ENCODE peak calls at places on chromosomes 7 and 10, in six cellular contexts. B is CD4-positive, alpha-beta T cell; D is cardiac fibroblast; I is prostate gland; Q is PC-9; M is endodermal cell. P is an unnamed sample.

GRCh38 chr10:12777840-12778585 is 223.5 kb downstream of the CCDC3 start:
- DNase-seq in I (no peak), M (no peak), D (no peak), Q (no peak), B (no peak), P (no peak)

GRCh38 chr7:55396386-55396785 is 31.2 kb downstream of the LANCL2 start:
- DNase-seq in B (no peak), I (no peak), M (no peak), Q (no peak), D (no peak), P (no peak)

GRCh38 chr10:110436554-110437350 is 61.0 kb upstream of the DUSP5 start:
- DNase-seq in I (no peak), M (no peak), D (no peak), B (peak; percentile 14), Q (no peak), P (no peak)

GRCh38 chr10:110426294-110427153 is 71.2 kb upstream of the DUSP5 start:
- DNase-seq in Q (no peak), M (no peak), B (no peak), D (peak; percentile 93), I (no peak), P (peak; percentile 92)

GRCh38 chr10:64075604-64076003 is 554.4 kb downstream of the REEP3 start:
- DNase-seq in Q (no peak), M (no peak), D (no peak), I (no peak), B (no peak), P (no peak)

GRCh38 chr7:155229548-155230168 is 68.0 kb upstream of the INSIG1 start:
- DNase-seq in B (no peak), D (no peak), I (no peak), Q (no peak), M (no peak), P (no peak)

GRCh38 chr10:60591119-60591518 is 187.2 kb upstream of the CDK1 start:
- DNase-seq in M (no peak), I (no peak), Q (no peak), D (no peak), B (no peak), P (no peak)

GRCh38 chr10:42975005-42975493 is 101.8 kb upstream of the RET start:
- DNase-seq in Q (no peak), B (no peak), I (no peak), D (no peak), M (peak; percentile 41), P (peak; percentile 83)

GRCh38 chr10:70515035-70515702 is 36.6 kb downstream of the PALD1 start:
- DNase-seq in I (no peak), Q (no peak), B (no peak), M (no peak), D (no peak), P (no peak)

GRCh38 chr7:31487476-31487875 is 26.4 kb upstream of the ITPRID1 start:
- DNase-seq in B (no peak), M (no peak), I (no peak), D (no peak), Q (no peak), P (no peak)

GRCh38 chr10:20858292-20859124 is 38.6 kb downstream of the NEBL start:
- DNase-seq in Q (peak; percentile 55), M (no peak), D (peak; percentile 73), B (no peak), I (no peak), P (no peak)

GRCh38 chr7:75658369-75658768 is 80.4 kb downstream of the HIP1 start:
- DNase-seq in B (no peak), D (peak; percentile 33), Q (no peak), I (no peak), M (no peak), P (peak; percentile 87)

GRCh38 chr7:152136623-152137022 is 111.1 kb downstream of the GALNT11 start:
- DNase-seq in I (no peak), D (peak; percentile 65), B (no peak), Q (no peak), M (no peak), P (no peak)

GRCh38 chr7:98163704-98164478 is 47.3 kb upstream of the BHLHA15 start:
- DNase-seq in B (no peak), D (peak; percentile 61), Q (peak; percentile 92), I (peak; percentile 47), M (no peak), P (no peak)

GRCh38 chr10:99698504-99699080 is 33.3 kb downstream of the COX15 start:
- DNase-seq in I (no peak), M (peak; percentile 44), Q (no peak), B (no peak), D (no peak), P (no peak)

GRCh38 chr7:77685219-77685618 is 11.0 kb upstream of the RSBN1L start:
- DNase-seq in B (no peak), D (peak; percentile 23), M (peak; percentile 56), I (peak; percentile 86), Q (peak; percentile 81), P (no peak)

GRCh38 chr7:32330602-32331001 is 159.6 kb downstream of the LSM5 start:
- DNase-seq in I (no peak), M (no peak), B (no peak), D (no peak), Q (no peak), P (no peak)

GRCh38 chr7:91342402-91342801 is 78.2 kb downstream of the FZD1 start:
- DNase-seq in Q (no peak), B (no peak), I (no peak), M (no peak), D (no peak), P (no peak)

GRCh38 chr7:194257-194995 is 2.1 kb downstream of the FAM20C start:
- DNase-seq in M (peak; percentile 70), D (peak; percentile 50), I (no peak), B (no peak), Q (peak; percentile 82), P (no peak)

GRCh38 chr10:60898372-60898771 is 45.6 kb downstream of the RHOBTB1 start:
- DNase-seq in D (no peak), I (no peak), B (no peak), M (no peak), Q (peak; percentile 26), P (no peak)

GRCh38 chr7:103080923-103081322 is 6.0 kb downstream of the ARMC10 start:
- DNase-seq in D (no peak), M (no peak), I (no peak), Q (no peak), B (no peak), P (no peak)

GRCh38 chr7:79282051-79282694 is 171.3 kb downstream of the MAGI2 start:
- DNase-seq in Q (no peak), I (no peak), B (no peak), D (peak; percentile 87), M (no peak), P (no peak)

GRCh38 chr7:155011081-155011480 is 8.2 kb upstream of the PAXIP1 start:
- DNase-seq in Q (no peak), B (no peak), I (no peak), M (no peak), D (no peak), P (no peak)

GRCh38 chr10:92574545-92575377 is 868 bp upstream of the IDE start:
- DNase-seq in Q (peak; percentile 36), B (no peak), D (peak; percentile 67), I (no peak), M (no peak), P (no peak)

GRCh38 chr7:115965241-115965640 is 65.3 kb downstream of the TFEC start:
- DNase-seq in Q (no peak), M (no peak), I (no peak), B (no peak), D (no peak), P (no peak)

GRCh38 chr10:73997806-73998622 is at the start of gene VCL:
- DNase-seq in I (peak; percentile 99), D (peak; percentile 99), M (peak; percentile 100), B (peak; percentile 95), Q (peak; percentile 93), P (peak; percentile 100)

GRCh38 chr7:29488977-29489376 is 74.7 kb upstream of the PRR15 start:
- DNase-seq in Q (peak; percentile 82), I (no peak), B (no peak), D (peak; percentile 96), M (no peak), P (no peak)

GRCh38 chr10:17375936-17376584 is 78.3 kb downstream of the ST8SIA6 start:
- DNase-seq in I (no peak), M (peak; percentile 83), B (no peak), Q (no peak), D (peak; percentile 33), P (no peak)

DNA sequence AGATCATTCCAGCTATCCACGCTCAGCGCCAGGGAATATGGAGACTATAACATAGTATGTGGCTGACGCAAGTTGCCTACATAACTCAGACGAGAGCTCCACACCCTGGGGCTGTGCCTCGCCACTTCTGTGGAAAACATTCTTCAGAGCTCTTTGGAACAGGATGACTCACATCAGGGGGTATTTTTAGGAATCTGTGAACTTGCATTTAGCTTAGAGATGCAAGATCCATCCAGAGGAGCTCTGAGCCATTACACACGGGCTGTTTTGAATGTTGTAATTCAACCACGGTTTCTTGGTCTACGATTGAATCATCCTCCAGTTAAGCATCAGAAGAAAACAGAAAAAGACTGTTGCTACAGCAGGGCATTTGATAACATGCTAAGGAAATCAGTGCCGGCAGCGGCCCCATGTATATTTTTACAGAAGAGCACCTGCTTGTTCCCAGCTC is 481.4 kb upstream of the AKR1E2 start:
- DNase-seq in I (no peak), D (peak; percentile 100), B (no peak), Q (peak; percentile 97), M (peak; percentile 47), P (peak; percentile 96)
- TF ChIP-seq CTCF in I (no peak), D (peak; percentile 28), B (no peak), Q (no peak), M (no peak), P (peak; percentile 36)

DNA sequence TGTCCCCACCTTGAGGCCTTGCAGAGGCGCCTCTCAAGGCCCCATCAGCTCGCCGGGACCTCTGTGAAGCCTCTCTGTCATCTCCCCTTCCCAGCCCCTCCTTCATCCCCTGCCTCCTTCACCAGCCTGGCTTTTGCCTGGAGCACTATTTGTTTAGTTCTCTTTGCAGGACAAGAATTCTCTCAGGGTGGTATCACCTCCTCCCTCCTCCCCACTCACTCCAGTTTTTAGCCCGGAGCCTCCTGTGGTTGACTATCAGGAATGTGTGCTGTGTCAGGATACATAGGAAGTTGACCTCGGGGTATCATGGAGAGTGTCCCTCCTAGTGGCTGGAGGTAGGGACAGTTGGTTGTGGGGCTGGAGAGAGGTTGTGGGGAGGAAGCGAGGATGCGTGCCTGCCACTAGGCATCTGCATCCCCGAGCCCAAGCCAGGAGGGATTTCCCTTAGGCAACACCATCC is 89.8 kb upstream of the ANLN start:
- DNase-seq in M (peak; percentile 79), B (no peak), I (no peak), D (no peak), Q (peak; percentile 50), P (no peak)
- TF ChIP-seq CTCF in M (peak; percentile 58), B (no peak), I (no peak), D (no peak), Q (no peak), P (no peak)

DNA sequence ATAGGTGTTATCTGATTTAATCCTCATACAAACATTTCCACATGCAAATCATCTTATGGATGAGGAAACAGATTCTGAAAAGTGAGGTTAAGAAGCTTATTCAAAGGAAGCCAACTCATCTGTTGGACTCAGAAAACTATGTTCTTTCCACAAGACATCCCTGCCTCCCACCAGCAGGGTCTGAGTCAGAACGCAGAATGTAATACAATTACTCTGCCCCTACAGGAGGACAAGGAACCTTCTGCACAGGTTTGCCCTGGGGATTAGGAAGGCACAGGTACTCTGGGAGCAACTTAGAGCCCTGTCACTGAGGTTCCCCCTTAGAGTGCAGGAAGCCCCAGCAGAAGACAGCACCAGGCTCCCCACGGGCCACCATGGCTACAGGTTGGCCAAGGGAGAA is 255.7 kb downstream of the TNS3 start:
- DNase-seq in M (peak; percentile 60), Q (no peak), B (no peak), I (no peak), D (peak; percentile 92), P (no peak)
- TF ChIP-seq CTCF in M (peak; percentile 73), Q (no peak), B (no peak), I (no peak), D (peak; percentile 65), P (no peak)

GRCh38 chr7:123485187-123485586 is 49.2 kb downstream of the IQUB start:
- DNase-seq in D (peak; percentile 2), M (no peak), B (no peak), Q (no peak), I (no peak), P (no peak)
- TF ChIP-seq CTCF in D (no peak), M (no peak), B (no peak), Q (no peak), I (no peak), P (no peak)